ENCODE peak calls at places on chromosomes 13 and 19, in nine cellular contexts. H is cardiac fibroblast; P is stimulated activated CD8-positive, alpha-beta memory T cell treated with anti-CD3 and anti-CD28 coated beads, Interleukin-7, amount 100 ng/mL, for 4 hours; W is GM03348; L is NB4; A is heart right ventricle; O is amniotic stem cell; X is 8988T; J is WTC11. E is an unnamed sample.

GRCh38 chr13:28356506-28357064 is 138.3 kb downstream of the FLT1 start:
- DNase-seq in H (peak), P (no peak), W (no peak), L (no peak), A (no peak), O (no peak), X (no peak), J (no peak), E (no peak)

GRCh38 chr13:25181597-25181996 is 9.5 kb upstream of the AMER2 start:
- DNase-seq in H (no peak), P (no peak), W (no peak), L (no peak), A (no peak), O (no peak), X (no peak), J (no peak), E (no peak)

GRCh38 chr19:5445667-5446066 is 9.6 kb upstream of the ZNRF4 start:
- DNase-seq in H (no peak), P (no peak), W (peak), L (no peak), A (no peak), O (no peak), X (no peak), J (no peak), E (no peak)

GRCh38 chr19:16381756-16382401 is 57.3 kb downstream of the KLF2 start:
- DNase-seq in H (peak), P (no peak), W (peak), L (no peak), A (peak), O (no peak), X (no peak), J (no peak), E (peak)

GRCh38 chr13:46126552-46127171 is 21.8 kb upstream of the CPB2 start:
- DNase-seq in H (peak), P (peak), W (peak), L (peak), A (peak), O (peak), X (peak), J (peak), E (peak)

GRCh38 chr19:13718733-13719132 is 45.6 kb upstream of the MRI1 start:
- DNase-seq in H (peak), P (no peak), W (peak), L (peak), A (no peak), O (peak), X (no peak), J (peak), E (peak)

GRCh38 chr13:50326746-50327145 is 311.5 kb downstream of the KCNRG start:
- DNase-seq in H (no peak), P (no peak), W (peak), L (peak), A (no peak), O (no peak), X (no peak), J (no peak), E (no peak)

GRCh38 chr13:45995245-45995644 is 57.3 kb downstream of the ZC3H13 start:
- DNase-seq in H (no peak), P (no peak), W (no peak), L (no peak), A (no peak), O (no peak), X (no peak), J (no peak), E (no peak)

GRCh38 chr13:62997696-62998095 is 1582.0 kb upstream of the PCDH20 start:
- DNase-seq in H (no peak), P (no peak), W (no peak), L (no peak), A (no peak), O (no peak), X (no peak), J (no peak), E (no peak)

GRCh38 chr19:38385804-38386257 is 2.0 kb downstream of the GGN start:
- DNase-seq in H (no peak), P (no peak), W (no peak), L (no peak), A (no peak), O (no peak), X (no peak), J (peak), E (no peak)

GRCh38 chr13:37595162-37595561 is 3.4 kb downstream of the POSTN start:
- DNase-seq in H (peak), P (no peak), W (peak), L (no peak), A (no peak), O (no peak), X (no peak), J (no peak), E (no peak)

GRCh38 chr19:29867984-29868383 is 56.2 kb downstream of the CCNE1 start:
- DNase-seq in H (no peak), P (no peak), W (no peak), L (no peak), A (no peak), O (no peak), X (no peak), J (no peak), E (no peak)

GRCh38 chr13:112931028-112931934 is 37.7 kb upstream of the MCF2L start:
- DNase-seq in H (peak), P (no peak), W (peak), L (peak), A (no peak), O (peak), X (peak), J (peak), E (no peak)

GRCh38 chr19:4970558-4971423 is 1.9 kb downstream of the KDM4B start:
- DNase-seq in H (peak), P (no peak), W (peak), L (no peak), A (no peak), O (no peak), X (no peak), J (no peak), E (peak)

GRCh38 chr13:34967851-34968562 is 25.9 kb downstream of the NBEA start:
- DNase-seq in H (no peak), P (no peak), W (no peak), L (no peak), A (no peak), O (no peak), X (no peak), J (no peak), E (no peak)

GRCh38 chr19:1155352-1156304 is 18.4 kb downstream of the SBNO2 start:
- DNase-seq in H (peak), P (no peak), W (peak), L (peak), A (no peak), O (no peak), X (no peak), J (no peak), E (no peak)

GRCh38 chr13:78608705-78609463 is 5.5 kb upstream of the POU4F1 start:
- DNase-seq in H (no peak), P (no peak), W (no peak), L (no peak), A (no peak), O (no peak), X (no peak), J (peak), E (no peak)

GRCh38 chr13:46124967-46125933 is 20.4 kb upstream of the CPB2 start:
- DNase-seq in H (peak), P (no peak), W (no peak), L (peak), A (no peak), O (no peak), X (no peak), J (no peak), E (no peak)

GRCh38 chr13:54536112-54536511 is 1507.5 kb downstream of the OLFM4 start:
- DNase-seq in H (no peak), P (no peak), W (no peak), L (peak), A (peak), O (no peak), X (no peak), J (no peak), E (no peak)

GRCh38 chr19:53507523-53508442 is 30.2 kb upstream of the ZNF331 start:
- DNase-seq in H (no peak), P (no peak), W (no peak), L (no peak), A (no peak), O (no peak), X (no peak), J (no peak), E (no peak)

GRCh38 chr13:42816538-42816937 is 35.2 kb downstream of the FAM216B start:
- DNase-seq in H (no peak), P (no peak), W (no peak), L (no peak), A (no peak), O (no peak), X (no peak), J (no peak), E (no peak)

GRCh38 chr13:111322916-111323331 is 2.5 kb downstream of the TEX29 start:
- DNase-seq in H (no peak), P (no peak), W (no peak), L (no peak), A (no peak), O (no peak), X (no peak), J (no peak), E (peak)

GRCh38 chr19:18712981-18713380 is 29.5 kb downstream of the CRTC1 start:
- DNase-seq in H (peak), P (no peak), W (no peak), L (no peak), A (no peak), O (no peak), X (no peak), J (no peak), E (no peak)

GRCh38 chr19:32070101-32070500 is 275.3 kb upstream of the ZNF507 start:
- DNase-seq in H (no peak), P (no peak), W (no peak), L (no peak), A (no peak), O (no peak), X (no peak), J (no peak), E (no peak)

GRCh38 chr13:106756446-106756845 is 188.5 kb upstream of the ARGLU1 start:
- DNase-seq in H (no peak), P (no peak), W (no peak), L (no peak), A (peak), O (no peak), X (no peak), J (no peak), E (no peak)